ENCODE peak calls at places on chromosomes 13 and 19, in five cellular contexts. G is natural killer cell treated with Interleukin-12 subunit alpha and Interleukin-12 subunit beta and Interleukin-15 and Interleukin-18, amount 100 ng/mL, for 72 hours; X is tibial artery; B is adrenal gland; D is stimulated activated CD8-positive, alpha-beta memory T cell treated with anti-CD3 and anti-CD28 coated beads, Interleukin-4, amount 100 ng/mL, for 1 hour. N is an unnamed sample.

GRCh38 chr19:53432088-53432661 is 391 bp downstream of the ZNF761 start:
- DNase-seq in G (no peak), X (no peak), B (peak), D (no peak), N (no peak)

GRCh38 chr19:49592486-49593232 is 1.7 kb downstream of the PRR12 start:
- DNase-seq in G (no peak), X (no peak), B (no peak), D (no peak), N (no peak)

GRCh38 chr19:13150919-13151604 is 851 bp downstream of the IER2 start:
- DNase-seq in G (no peak), X (no peak), B (peak), D (no peak), N (peak)

GRCh38 chr19:12834976-12835757 is 788 bp upstream of the RTBDN start:
- DNase-seq in G (no peak), X (no peak), B (peak), D (no peak), N (no peak)

GRCh38 chr13:109647046-109647445 is 139.3 kb downstream of the IRS2 start:
- DNase-seq in G (no peak), X (no peak), B (no peak), D (no peak), N (no peak)

GRCh38 chr19:55210120-55210493 is 806 bp upstream of the PTPRH start:
- DNase-seq in G (no peak), X (no peak), B (peak), D (no peak), N (no peak)

GRCh38 chr13:29581666-29582065 is 13.8 kb downstream of the SLC7A1 start:
- DNase-seq in G (no peak), X (no peak), B (no peak), D (no peak), N (no peak)

GRCh38 chr19:8137425-8137824 is 12.0 kb downstream of the FBN3 start:
- DNase-seq in G (no peak), X (no peak), B (no peak), D (no peak), N (no peak)

GRCh38 chr13:114065141-114065925 is 67.1 kb downstream of the RASA3 start:
- DNase-seq in G (peak), X (peak), B (peak), D (peak), N (peak)

GRCh38 chr19:8500158-8500557 is 2.3 kb downstream of the PRAM1 start:
- DNase-seq in G (no peak), X (no peak), B (no peak), D (no peak), N (no peak)

GRCh38 chr19:17200408-17201079 is 14.6 kb upstream of the USE1 start:
- DNase-seq in G (no peak), X (no peak), B (no peak), D (no peak), N (no peak)

GRCh38 chr19:17553256-17553655 is 2.2 kb upstream of the COLGALT1 start:
- DNase-seq in G (no peak), X (peak), B (peak), D (no peak), N (no peak)

GRCh38 chr19:40165362-40165937 is 25.8 kb upstream of the MAP3K10 start:
- DNase-seq in G (peak), X (peak), B (peak), D (peak), N (peak)

N was measured in activated T-helper 2 cell treated with anti-CD3 and anti-CD28 coated beads, Interferon-gamma antibody, Interleukin-2, Interleukin-4, amounts not matched to agents 10 μg/mL and 5 μg/mL and 100 μg/mL, durations not matched to agents 14 hours and 24 hours and 36 hours.